ENCODE peak calls at places on chromosome 10, in ten cellular contexts. H, F, L, A, C, M, J, I, O and G are unnamed samples.

GRCh38 chr10:105042906-105043552 is 401.9 kb downstream of the SORCS3 start:
- DNase-seq in I (no peak), L (peak; percentile 12), J (no peak), H (no peak), M (no peak), O (no peak), F (no peak), C (no peak), A (no peak), G (no peak)

GRCh38 chr10:63438506-63439498 is 27.0 kb downstream of the JMJD1C start:
- DNase-seq in H (peak; percentile 61), J (no peak), C (peak; percentile 62), O (no peak), M (no peak), L (no peak), A (no peak), F (no peak), I (no peak), G (no peak)

GRCh38 chr10:132281915-132282666 is 25.7 kb downstream of the STK32C start:
- DNase-seq in J (no peak), L (no peak), O (no peak), H (no peak), C (no peak), F (no peak), I (no peak), A (peak; percentile 34), M (no peak), G (no peak)

GRCh38 chr10:32004161-32004591 is 52.0 kb downstream of the KIF5B start:
- DNase-seq in H (peak; percentile 6), F (no peak), M (no peak), L (no peak), O (peak; percentile 69), C (peak; percentile 15), A (no peak), I (no peak), J (peak; percentile 37), G (no peak)

GRCh38 chr10:17022898-17023297 is 106.7 kb downstream of the CUBN start:
- DNase-seq in H (no peak), O (no peak), I (no peak), A (no peak), L (no peak), J (no peak), C (peak; percentile 84), F (no peak), M (no peak), G (no peak)

GRCh38 chr10:10699427-10699826 is 318.2 kb upstream of the CELF2 start:
- DNase-seq in A (no peak), J (no peak), I (no peak), O (no peak), M (no peak), H (no peak), C (no peak), L (no peak), F (no peak), G (no peak)

GRCh38 chr10:72243822-72244437 is 27.9 kb upstream of the ASCC1 start:
- DNase-seq in C (peak; percentile 98), I (no peak), A (no peak), J (no peak), O (peak; percentile 93), F (no peak), M (no peak), H (peak; percentile 99), L (peak; percentile 61), G (peak; percentile 87)

GRCh38 chr10:21724020-21724589 is 190.1 kb downstream of the MLLT10 start:
- DNase-seq in C (peak; percentile 45), H (peak; percentile 53), M (no peak), J (no peak), L (no peak), O (no peak), A (no peak), F (no peak), I (no peak), G (no peak)

GRCh38 chr10:47412177-47412730 is 28.2 kb upstream of the ZNF488 start:
- DNase-seq in C (no peak), A (peak; percentile 42), L (no peak), O (no peak), H (no peak), F (no peak), M (no peak), J (no peak), I (no peak), G (no peak)

GRCh38 chr10:3486346-3487065 is 298.5 kb downstream of the KLF6 start:
- DNase-seq in O (no peak), C (peak; percentile 43), M (peak; percentile 15), L (peak; percentile 96), J (peak; percentile 83), F (no peak), H (no peak), A (peak; percentile 94), I (no peak), G (no peak)
- TF ChIP-seq CTCF in O (no peak), C (no peak), M (no peak), L (peak; percentile 54), J (no peak), F (no peak), H (no peak), A (no peak), I (peak; percentile 2), G (no peak)

DNA sequence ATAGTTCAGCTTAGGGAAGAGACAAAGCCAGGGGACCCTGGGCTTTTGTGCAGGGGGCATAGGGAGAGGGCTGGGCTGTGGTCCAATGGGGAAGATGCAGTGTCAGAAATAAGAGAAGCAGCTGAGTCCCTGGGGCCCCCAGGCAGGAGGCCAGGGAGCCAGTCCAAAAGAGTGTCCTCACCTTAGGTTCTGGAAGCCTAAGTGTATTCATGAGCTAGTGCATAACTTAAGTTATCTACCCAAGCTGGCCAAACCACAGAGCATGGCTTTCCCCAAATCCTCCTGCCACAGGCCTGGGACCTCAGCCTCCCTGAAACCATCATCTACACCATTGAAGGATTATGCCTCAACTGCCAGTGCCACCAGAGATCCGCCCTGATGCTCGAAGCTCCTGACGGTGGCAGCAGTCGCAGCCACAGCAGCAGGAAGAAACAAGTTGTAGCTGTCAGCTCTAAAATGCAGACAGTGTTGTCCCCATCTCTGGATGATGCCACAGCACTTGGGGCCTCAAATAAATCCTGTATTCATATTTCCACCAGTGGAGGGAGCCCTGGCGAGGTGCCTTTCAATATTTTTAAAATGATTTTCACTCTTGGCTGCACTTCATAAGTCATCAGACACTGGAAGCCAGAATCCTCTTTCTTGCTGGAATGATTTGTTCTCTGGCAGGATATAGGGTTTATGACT is 574.6 kb downstream of the GRID1 start:
- DNase-seq in F (no peak), H (no peak), O (no peak), C (peak; percentile 8), L (peak; percentile 33), J (no peak), I (no peak), A (no peak), M (no peak), G (no peak)
- TF ChIP-seq CTCF in F (no peak), H (no peak), O (no peak), C (peak; percentile 28), L (peak; percentile 49), J (no peak), I (no peak), A (no peak), M (no peak), G (no peak)

GRCh38 chr10:103083977-103084320 is 109.1 kb downstream of the NT5C2 start:
- DNase-seq in F (no peak), H (no peak), M (no peak), I (no peak), O (no peak), J (no peak), C (no peak), A (no peak), L (no peak), G (no peak)

GRCh38 chr10:103086261-103086660 is 106.8 kb downstream of the NT5C2 start:
- DNase-seq in O (no peak), F (no peak), L (no peak), A (no peak), I (no peak), H (no peak), J (no peak), C (no peak), M (no peak), G (no peak)

GRCh38 chr10:103089493-103089892 is 103.6 kb downstream of the NT5C2 start:
- DNase-seq in J (no peak), I (no peak), A (no peak), C (no peak), F (no peak), O (no peak), M (no peak), L (no peak), H (no peak), G (no peak)

GRCh38 chr10:103083266-103083976 is 109.7 kb downstream of the NT5C2 start:
- DNase-seq in C (no peak), A (no peak), I (no peak), M (no peak), J (no peak), L (no peak), O (no peak), H (no peak), F (no peak), G (no peak)

GRCh38 chr10:103086799-103087198 is 106.3 kb downstream of the NT5C2 start:
- DNase-seq in L (no peak), M (no peak), A (no peak), F (no peak), J (no peak), I (no peak), O (no peak), C (no peak), H (no peak), G (no peak)
- TF ChIP-seq CTCF in L (no peak), M (no peak), A (no peak), F (no peak), J (no peak), I (peak; percentile 12), O (no peak), C (peak; percentile 33), H (peak; percentile 11), G (no peak)

GRCh38 chr10:78602201-78602917 is 466.4 kb upstream of the ZMIZ1 start:
- DNase-seq in C (no peak), A (no peak), M (no peak), F (no peak), L (peak; percentile 38), H (no peak), J (no peak), O (no peak), I (no peak), G (no peak)
- TF ChIP-seq CTCF in C (no peak), A (no peak), M (no peak), F (no peak), L (no peak), H (no peak), J (no peak), O (no peak), I (no peak), G (no peak)

GRCh38 chr10:112775347-112775746 is 174.7 kb upstream of the TCF7L2 start:
- DNase-seq in O (no peak), J (no peak), C (peak; percentile 55), M (no peak), H (peak; percentile 39), A (no peak), F (no peak), I (peak; percentile 67), L (no peak), G (no peak)
- TF ChIP-seq CTCF in O (no peak), J (no peak), C (peak; percentile 47), M (no peak), H (peak; percentile 31), A (peak; percentile 17), F (no peak), I (peak; percentile 62), L (no peak), G (peak; percentile 37)

DNA sequence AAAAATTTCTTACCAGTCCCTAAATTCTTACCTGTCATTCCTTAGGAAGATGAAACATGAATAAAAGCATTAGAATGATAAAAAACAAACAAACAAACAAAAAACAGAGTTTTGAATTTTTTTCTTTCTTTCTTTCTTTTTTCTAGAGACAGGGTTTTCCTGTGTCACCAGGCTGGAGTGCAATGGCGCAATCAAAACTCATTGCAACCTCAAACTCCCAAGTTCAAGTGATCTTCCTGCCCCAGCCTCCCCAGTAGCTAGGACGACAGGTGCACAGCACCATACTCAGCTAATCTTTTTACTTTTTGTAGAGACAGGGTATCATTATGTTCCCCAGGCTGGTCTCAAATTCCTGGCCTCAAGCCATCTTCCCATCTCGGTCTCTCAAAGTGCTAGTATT is 26.5 kb downstream of the NT5C2 start:
- DNase-seq in F (no peak), M (no peak), J (no peak), C (no peak), L (no peak), O (no peak), A (no peak), I (no peak), H (no peak), G (no peak)
- TF ChIP-seq CTCF in F (no peak), M (no peak), J (no peak), C (no peak), L (no peak), O (no peak), A (no peak), I (no peak), H (no peak), G (no peak)